ENCODE peak calls at places on chromosomes 12 and 14, in five cellular contexts. L, K, P, Y and O are unnamed samples.

GRCh38 chr12:47903927-47904646 is 707 bp downstream of the VDR start:
- DNase-seq in L (peak; percentile 84), K (no peak), P (no peak), Y (no peak), O (peak; percentile 42)

GRCh38 chr12:129615001-129615400 is 288.8 kb downstream of the TMEM132D start:
- DNase-seq in L (no peak), K (no peak), P (no peak), Y (no peak), O (no peak)

GRCh38 chr12:2627343-2628191 is 167.2 kb upstream of the FKBP4 start:
- DNase-seq in L (no peak), K (no peak), P (peak; percentile 45), Y (no peak), O (no peak)

GRCh38 chr12:113658030-113658655 is 186.5 kb upstream of the LHX5 start:
- DNase-seq in L (no peak), K (no peak), P (no peak), Y (no peak), O (no peak)

GRCh38 chr14:100654814-100655795 is 67.9 kb upstream of the BEGAIN start:
- DNase-seq in L (peak; percentile 43), K (no peak), P (peak; percentile 96), Y (peak; percentile 55), O (peak; percentile 78)

GRCh38 chr14:103846569-103847438 is 571 bp downstream of the PPP1R13B start:
- DNase-seq in L (peak; percentile 34), K (no peak), P (peak; percentile 49), Y (peak; percentile 59), O (no peak)

GRCh38 chr12:106084048-106084671 is 54.6 kb downstream of the NUAK1 start:
- DNase-seq in L (no peak), K (peak; percentile 85), P (no peak), Y (no peak), O (no peak)

GRCh38 chr12:13093850-13094225 is 9.6 kb downstream of the GSG1 start:
- DNase-seq in L (peak; percentile 47), K (no peak), P (no peak), Y (no peak), O (no peak)

GRCh38 chr12:14948672-14949071 is 10.3 kb upstream of the ERP27 start:
- DNase-seq in L (peak; percentile 66), K (no peak), P (peak; percentile 74), Y (peak; percentile 92), O (peak; percentile 67)

GRCh38 chr12:57766464-57767311 is at the start of gene CYP27B1:
- DNase-seq in L (no peak), K (peak; percentile 66), P (no peak), Y (no peak), O (no peak)

GRCh38 chr12:9332564-9332963 is 124.4 kb upstream of the PZP start:
- DNase-seq in L (no peak), K (no peak), P (no peak), Y (no peak), O (no peak)

GRCh38 chr14:102900631-102901571 is 21.6 kb upstream of the AMN start:
- DNase-seq in L (no peak), K (no peak), P (no peak), Y (peak; percentile 82), O (no peak)

GRCh38 chr12:122293081-122293480 is 26.8 kb upstream of the VPS33A start:
- DNase-seq in L (no peak), K (no peak), P (no peak), Y (no peak), O (no peak)

GRCh38 chr12:8950702-8951478 is 1.4 kb upstream of the M6PR start:
- DNase-seq in L (peak; percentile 5), K (no peak), P (no peak), Y (peak; percentile 64), O (no peak)

GRCh38 chr12:113880337-113880736 is 85.8 kb downstream of the RBM19 start:
- DNase-seq in L (no peak), K (no peak), P (no peak), Y (no peak), O (no peak)

GRCh38 chr14:73472182-73473114 is 14.1 kb upstream of the NUMB start:
- DNase-seq in L (peak; percentile 74), K (peak; percentile 92), P (peak; percentile 95), Y (peak; percentile 91), O (peak; percentile 70)